ENCODE peak calls at places on chromosomes 13 and 19, in nine cellular contexts. E, O, D, X, K, T, A, W and G are unnamed samples.

GRCh38 chr13:94431987-94432386 is 47.5 kb downstream of the DCT start:
- DNase-seq in W (no peak), E (no peak), T (no peak), A (no peak), X (no peak), O (no peak), K (no peak), D (no peak), G (no peak)

GRCh38 chr13:47945738-47946137 is 55.3 kb downstream of the SUCLA2 start:
- DNase-seq in X (no peak), W (no peak), O (no peak), D (no peak), E (no peak), A (no peak), T (no peak), K (no peak), G (no peak)

GRCh38 chr19:3343619-3344502 is 22.5 kb upstream of the NFIC start:
- DNase-seq in X (peak), T (peak), W (peak), K (peak), D (peak), E (no peak), A (no peak), O (peak), G (no peak)

GRCh38 chr19:5057860-5058259 is 88.9 kb downstream of the KDM4B start:
- DNase-seq in X (no peak), A (no peak), K (no peak), D (peak), E (no peak), O (peak), T (no peak), W (no peak), G (no peak)

GRCh38 chr19:48896191-48896720 is 2.3 kb downstream of the TULP2 start:
- DNase-seq in X (peak), W (peak), T (peak), E (peak), A (peak), D (peak), O (no peak), K (peak), G (no peak)

GRCh38 chr19:47891923-47892666 is 6.0 kb upstream of the SULT2A1 start:
- DNase-seq in O (no peak), E (no peak), T (no peak), X (no peak), D (peak), W (peak), A (peak), K (peak), G (no peak)

GRCh38 chr19:43934055-43934984 is 762 bp downstream of the ZNF45 start:
- DNase-seq in D (no peak), X (no peak), T (peak), E (no peak), W (no peak), K (no peak), A (no peak), O (peak), G (no peak)

GRCh38 chr13:56558698-56559320 is 581.9 kb upstream of the PRR20A start:
- DNase-seq in W (no peak), T (no peak), D (no peak), K (no peak), A (no peak), X (no peak), O (no peak), E (no peak), G (no peak)

GRCh38 chr19:10270616-10271394 is at the start of gene ICAM1:
- DNase-seq in E (no peak), T (no peak), W (peak), X (peak), D (peak), K (peak), A (no peak), O (no peak), G (peak)

GRCh38 chr19:13022859-13023636 is 27.8 kb downstream of the NFIX start:
- DNase-seq in A (no peak), O (peak), D (peak), W (peak), E (no peak), K (peak), T (peak), X (peak), G (no peak)

GRCh38 chr19:19514881-19515763 is at the start of gene TSSK6:
- DNase-seq in T (no peak), O (peak), W (no peak), E (no peak), X (no peak), K (no peak), D (no peak), A (no peak), G (no peak)
- TF ChIP-seq CTCF in T (no peak), O (no peak), W (no peak), E (no peak), X (no peak), K (no peak), D (no peak), A (no peak), G (no peak)

GRCh38 chr13:59625121-59625520 is 538.6 kb downstream of the DIAPH3 start:
- DNase-seq in X (no peak), E (no peak), O (no peak), K (no peak), A (no peak), D (no peak), W (no peak), T (no peak), G (no peak)

GRCh38 chr13:59623516-59623915 is 540.2 kb downstream of the DIAPH3 start:
- DNase-seq in T (no peak), W (no peak), A (no peak), E (no peak), X (no peak), K (no peak), D (no peak), O (no peak), G (no peak)

GRCh38 chr13:59621791-59622190 is 541.9 kb downstream of the DIAPH3 start:
- DNase-seq in E (no peak), X (no peak), K (no peak), W (no peak), A (no peak), T (no peak), O (no peak), D (no peak), G (no peak)
- TF ChIP-seq CTCF in E (no peak), X (no peak), K (no peak), W (no peak), A (no peak), T (no peak), O (no peak), D (no peak), G (no peak)

GRCh38 chr13:93336733-93337132 is 110.1 kb downstream of the GPC6 start:
- DNase-seq in O (no peak), D (no peak), E (no peak), A (no peak), W (no peak), X (no peak), T (no peak), K (no peak), G (no peak)
- TF ChIP-seq CTCF in O (no peak), D (no peak), E (no peak), A (no peak), W (no peak), X (no peak), T (no peak), K (no peak), G (no peak)

DNA sequence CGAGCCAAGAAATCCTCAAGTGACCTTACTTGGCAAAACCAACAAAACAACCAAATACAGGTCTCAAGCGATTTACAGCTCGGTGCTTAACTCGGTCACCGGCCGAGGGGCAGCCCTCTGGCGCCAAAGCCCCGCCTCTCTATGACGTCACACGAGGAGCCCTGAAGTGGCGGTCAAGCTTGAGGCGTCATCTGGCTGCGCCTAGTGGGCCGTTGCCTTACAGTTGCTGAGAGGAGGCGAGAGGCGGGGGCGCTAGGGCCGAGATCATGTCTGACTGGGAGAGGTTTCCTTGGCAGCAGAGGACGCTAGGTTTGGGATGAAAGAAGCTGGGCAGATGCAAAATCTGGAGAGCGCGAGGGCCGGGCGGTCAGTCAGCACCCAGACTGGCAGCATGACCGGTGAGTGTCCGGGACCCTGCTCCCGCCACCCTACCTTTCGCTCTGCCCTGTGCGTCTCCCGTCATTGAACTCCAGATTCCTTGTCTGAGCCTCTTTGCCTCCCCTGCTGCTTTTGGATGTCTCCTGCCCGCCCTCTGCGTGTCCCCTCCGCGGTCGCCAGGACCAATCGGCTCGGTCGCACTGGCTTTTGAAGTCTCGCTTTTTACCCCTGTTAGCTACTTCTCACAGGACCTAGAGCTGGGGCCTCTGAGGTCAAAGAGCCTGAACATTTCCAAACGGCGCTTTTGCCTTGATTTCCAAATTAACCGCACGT is at the start of gene CDADC1:
- DNase-seq in X (peak), W (peak), E (peak), D (peak), A (peak), O (peak), K (peak), T (peak), G (peak)
- TF ChIP-seq CTCF in X (no peak), W (no peak), E (no peak), D (no peak), A (no peak), O (no peak), K (no peak), T (no peak), G (no peak)

DNA sequence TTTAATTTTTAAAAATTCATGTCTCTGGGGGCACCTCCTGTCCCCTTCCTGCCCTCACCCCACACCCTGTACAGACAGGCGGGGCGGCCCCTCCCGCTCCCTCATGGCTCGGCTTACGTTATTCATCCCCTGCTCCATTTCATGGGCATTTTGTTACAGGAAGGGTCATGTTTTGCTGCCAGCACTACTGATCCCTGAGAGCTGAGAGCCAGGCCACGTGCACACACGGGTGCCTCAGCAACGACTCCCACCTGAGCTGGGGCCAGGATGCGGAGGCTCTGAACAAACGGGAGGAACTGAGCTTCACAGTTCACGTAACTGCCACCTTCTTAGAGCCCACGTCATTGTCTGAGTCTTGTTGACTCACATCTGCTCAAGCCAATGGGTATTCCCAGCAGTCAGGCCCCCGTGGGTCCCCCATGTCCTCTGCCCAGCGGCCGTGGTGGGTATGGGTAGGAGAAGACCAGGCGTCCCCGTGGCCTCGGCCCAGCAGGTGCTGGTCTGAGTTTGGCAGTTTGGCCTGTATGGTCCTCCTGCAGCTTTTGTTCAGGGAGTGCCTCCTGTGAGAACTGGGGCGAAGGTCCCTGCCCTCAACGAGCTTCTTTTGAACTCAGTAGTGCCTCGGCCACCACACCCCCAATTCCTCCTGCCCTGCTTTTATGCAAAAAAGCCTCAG is 16.4 kb upstream of the TMEM255B start:
- DNase-seq in K (no peak), D (no peak), X (no peak), T (no peak), O (no peak), W (no peak), E (no peak), A (no peak), G (no peak)
- TF ChIP-seq CTCF in K (no peak), D (no peak), X (no peak), T (no peak), O (no peak), W (no peak), E (no peak), A (no peak), G (no peak)

GRCh38 chr19:6769006-6769637 is 1.9 kb upstream of the SH2D3A start:
- DNase-seq in W (no peak), E (no peak), T (no peak), K (no peak), A (no peak), D (peak), O (no peak), X (no peak), G (no peak)
- TF ChIP-seq CTCF in W (peak), E (peak), T (peak), K (peak), A (no peak), D (peak), O (peak), X (peak), G (no peak)

DNA sequence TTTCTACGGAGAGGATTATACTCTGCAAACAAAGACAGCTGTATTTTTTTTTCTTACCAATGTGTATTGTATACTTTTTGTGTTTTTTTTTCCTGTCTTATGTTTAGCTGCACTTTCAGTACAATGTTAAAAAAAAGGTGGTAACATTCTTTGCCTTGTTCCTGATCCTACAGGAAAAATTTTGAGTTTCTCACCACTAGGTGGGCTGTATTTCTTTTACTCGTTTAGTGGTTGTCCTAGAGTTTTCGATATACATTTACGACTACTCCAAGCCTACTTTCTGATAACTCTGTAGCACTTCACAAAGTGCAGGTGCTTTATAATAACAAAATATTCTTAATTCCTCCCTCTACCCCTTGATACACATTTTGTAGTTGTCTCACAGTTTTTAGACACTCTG is 652.2 kb downstream of the UQCRFS1 start:
- DNase-seq in E (no peak), X (no peak), A (no peak), W (no peak), K (no peak), O (no peak), T (no peak), D (no peak), G (no peak)
- TF ChIP-seq CTCF in E (peak), X (no peak), A (no peak), W (no peak), K (no peak), O (no peak), T (no peak), D (peak), G (no peak)

DNA sequence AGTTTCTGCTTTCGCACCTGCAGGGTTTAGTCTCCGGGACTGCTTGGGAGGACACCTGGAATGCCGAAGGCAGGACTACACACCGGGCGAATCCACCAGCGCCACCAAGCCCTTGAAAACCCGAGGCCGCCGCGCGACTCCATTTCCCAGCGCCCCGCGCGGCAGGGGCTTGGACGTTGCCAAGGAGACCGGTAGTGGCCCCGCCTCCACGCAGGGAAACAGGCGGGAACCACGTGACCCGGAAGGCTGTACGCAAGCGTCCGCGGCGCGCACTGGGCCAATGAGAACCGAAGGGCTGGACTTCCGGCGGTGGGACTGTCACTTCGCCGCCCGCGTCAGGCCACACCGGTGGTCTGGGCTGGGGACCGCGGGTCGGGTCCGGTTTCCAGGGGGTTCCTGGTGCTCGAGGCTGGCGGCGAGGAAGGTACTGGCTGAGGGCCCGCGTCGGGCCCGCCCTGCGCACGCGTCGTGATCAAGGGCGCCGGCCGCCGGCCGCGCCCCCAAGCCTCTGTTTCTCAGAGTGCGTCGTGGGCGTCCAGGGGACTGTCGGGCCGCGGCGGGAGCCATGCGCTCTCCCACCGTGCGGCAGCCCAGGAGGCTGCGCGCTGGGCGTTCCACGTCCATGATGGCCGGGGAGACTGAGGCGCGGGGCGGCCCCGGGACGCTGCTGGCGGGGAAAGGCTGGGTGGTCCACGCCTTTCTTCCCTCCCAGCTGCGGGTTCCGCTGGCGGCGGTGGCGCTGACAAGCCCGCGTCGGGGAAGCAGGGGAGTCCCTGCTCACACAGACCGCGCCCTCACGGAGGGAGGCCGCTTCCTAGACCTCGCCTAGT is at the start of gene ZNF324:
- DNase-seq in X (peak), T (peak), W (peak), K (peak), O (peak), E (peak), D (peak), A (peak), G (peak)
- TF ChIP-seq CTCF in X (no peak), T (no peak), W (no peak), K (no peak), O (no peak), E (no peak), D (no peak), A (no peak), G (no peak)

GRCh38 chr19:37172368-37173366 is at the start of gene ZNF585A:
- DNase-seq in W (peak), X (peak), K (peak), O (peak), D (peak), E (peak), A (peak), T (peak), G (peak)
- TF ChIP-seq CTCF in W (no peak), X (no peak), K (no peak), O (no peak), D (peak), E (peak), A (no peak), T (peak), G (no peak)

GRCh38 chr19:42313096-42313839 is at the start of gene TMEM145:
- DNase-seq in T (peak), O (peak), E (peak), A (peak), X (no peak), W (peak), K (no peak), D (peak), G (no peak)
- TF ChIP-seq CTCF in T (peak), O (peak), E (peak), A (no peak), X (no peak), W (no peak), K (no peak), D (peak), G (no peak)